ENCODE peak calls at places on chromosome 5, in seven cellular contexts. Q is DMS53; F is KBM-7; K is left ventricle myocardium superior; S is activated CD8-positive, alpha-beta memory T cell treated with anti-CD3 and anti-CD28 coated beads for 1 hour; M is amniotic stem cell; L is stimulated activated CD4-positive, alpha-beta T cell treated with anti-CD3 and anti-CD28 coated beads, Interleukin-15, amount 100 ng/mL, for 1 hour. Y is an unnamed sample.
A peak's percentile ranks its signal among the peaks of the same experiment; 100 is the strongest.

GRCh38 chr5:31990701-31991110 is 183.4 kb downstream of the GOLPH3 start:
- DNase-seq in Q (no peak), L (no peak), M (no peak), F (no peak), K (no peak), S (no peak), Y (no peak)

GRCh38 chr5:116062352-116062751 is 22.5 kb upstream of the COMMD10 start:
- DNase-seq in M (no peak), F (no peak), S (no peak), Q (peak; percentile 9), L (no peak), K (no peak), Y (no peak)

GRCh38 chr5:5891350-5891749 is 468.9 kb downstream of the ICE1 start:
- DNase-seq in M (no peak), S (no peak), Q (no peak), L (no peak), K (no peak), F (no peak), Y (no peak)

GRCh38 chr5:150780816-150781221 is 2.3 kb downstream of the SMIM3 start:
- DNase-seq in S (no peak), F (no peak), Q (no peak), K (no peak), M (no peak), L (no peak), Y (no peak)

GRCh38 chr5:112640495-112640894 is 97.2 kb upstream of the APC start:
- DNase-seq in L (no peak), F (no peak), Q (no peak), M (no peak), S (no peak), K (no peak), Y (no peak)

GRCh38 chr5:43683884-43684471 is 81.0 kb downstream of the NNT start:
- DNase-seq in F (no peak), Q (no peak), K (no peak), L (no peak), S (no peak), M (no peak), Y (no peak)

GRCh38 chr5:111252799-111253564 is 28.8 kb downstream of the CAMK4 start:
- DNase-seq in L (no peak), M (no peak), F (no peak), Q (peak; percentile 22), S (no peak), K (no peak), Y (no peak)

GRCh38 chr5:142097681-142098080 is 10.9 kb upstream of the NDFIP1 start:
- DNase-seq in F (no peak), S (no peak), L (no peak), M (no peak), K (no peak), Q (no peak), Y (no peak)

GRCh38 chr5:142846402-142846801 is 76.2 kb downstream of the ARHGAP26 start:
- DNase-seq in L (no peak), Q (no peak), F (peak; percentile 67), K (no peak), S (no peak), M (no peak), Y (no peak)

GRCh38 chr5:1751026-1751863 is 48.4 kb downstream of the MRPL36 start:
- DNase-seq in Q (peak; percentile 34), F (no peak), K (no peak), L (no peak), S (no peak), M (no peak), Y (no peak)

GRCh38 chr5:81773574-81773973 is 22.7 kb upstream of the SSBP2 start:
- DNase-seq in Q (no peak), F (no peak), K (no peak), S (no peak), M (no peak), L (no peak), Y (no peak)

GRCh38 chr5:111530298-111530740 is 18.0 kb upstream of the STARD4 start:
- DNase-seq in Q (peak; percentile 6), F (peak; percentile 93), S (peak; percentile 57), K (peak; percentile 68), L (peak; percentile 66), M (no peak), Y (peak; percentile 84)

GRCh38 chr5:159978358-159978757 is 30.6 kb upstream of the TTC1 start:
- DNase-seq in Q (no peak), K (no peak), M (no peak), F (no peak), L (no peak), S (no peak), Y (no peak)

GRCh38 chr5:159105318-159106053 is 5.8 kb upstream of the EBF1 start:
- DNase-seq in S (no peak), M (no peak), F (no peak), K (no peak), L (no peak), Q (peak; percentile 72), Y (no peak)

GRCh38 chr5:166957763-166958162 is 1333.7 kb upstream of the WWC1 start:
- DNase-seq in K (no peak), M (no peak), Q (no peak), L (no peak), F (no peak), S (no peak), Y (no peak)

GRCh38 chr5:85204289-85204688 is 819.6 kb upstream of the EDIL3 start:
- DNase-seq in M (no peak), L (no peak), Q (no peak), F (no peak), K (no peak), S (no peak), Y (no peak)

GRCh38 chr5:78509884-78510769 is 138.4 kb downstream of the LHFPL2 start:
- DNase-seq in Q (peak; percentile 87), S (no peak), M (no peak), L (no peak), F (peak; percentile 75), K (peak; percentile 89), Y (peak; percentile 33)

GRCh38 chr5:43602456-43602817 is 543 bp upstream of the NNT start:
- DNase-seq in K (peak; percentile 30), L (no peak), Q (peak; percentile 68), S (no peak), F (peak; percentile 68), M (peak; percentile 29), Y (no peak)

GRCh38 chr5:67065237-67065636 is 131.4 kb downstream of the CD180 start:
- DNase-seq in K (no peak), F (no peak), M (no peak), S (no peak), L (no peak), Q (peak; percentile 78), Y (no peak)

GRCh38 chr5:135208555-135209494 is 174.8 kb upstream of the PITX1 start:
- DNase-seq in S (no peak), Q (peak; percentile 55), K (no peak), F (no peak), L (no peak), M (peak; percentile 94), Y (no peak)

GRCh38 chr5:119578937-119579336 is 50.4 kb upstream of the FAM170A start:
- DNase-seq in F (peak; percentile 62), Q (peak; percentile 92), M (no peak), L (no peak), S (no peak), K (no peak), Y (no peak)

GRCh38 chr5:14176888-14177287 is 33.7 kb downstream of the TRIO start:
- DNase-seq in Q (no peak), F (no peak), S (no peak), M (no peak), K (no peak), L (no peak), Y (no peak)

GRCh38 chr5:173639-174600 is 17.4 kb upstream of the LRRC14B start:
- DNase-seq in S (no peak), K (no peak), F (no peak), L (no peak), M (no peak), Q (no peak), Y (no peak)

GRCh38 chr5:36643162-36643561 is 36.8 kb downstream of the SLC1A3 start:
- DNase-seq in Q (no peak), F (no peak), M (no peak), K (no peak), L (no peak), S (no peak), Y (no peak)